ENCODE peak calls at places on chromosomes 11 and 22, in ten cellular contexts. One of them, this sample, is unnamed.

GRCh38 chr22:17964153-17964552 is 60.2 kb downstream of the MICAL3 start:
- DNase-seq in Calu3: no peak
- DNase-seq in H54: no peak
- DNase-seq in AG08395: peak
- DNase-seq in EH: peak
- DNase-seq in GM20000: no peak
- DNase-seq in NCI-H2171: no peak
- DNase-seq in coronary artery: no peak
- DNase-seq in HuH-7.5: no peak
- DNase-seq in globus pallidus: no peak
- DNase-seq in this sample: no peak

GRCh38 chr11:3056296-3057068 is 741 bp downstream of the CARS1 start:
- DNase-seq in GM20000: no peak
- DNase-seq in H54: no peak
- DNase-seq in Calu3: peak
- DNase-seq in globus pallidus: no peak
- DNase-seq in NCI-H2171: no peak
- DNase-seq in HuH-7.5: no peak
- DNase-seq in EH: peak
- DNase-seq in AG08395: no peak
- DNase-seq in coronary artery: no peak
- DNase-seq in this sample: no peak

GRCh38 chr11:126440276-126440675 is 84.8 kb downstream of the ST3GAL4 start:
- DNase-seq in NCI-H2171: no peak
- DNase-seq in Calu3: no peak
- DNase-seq in AG08395: no peak
- DNase-seq in coronary artery: no peak
- DNase-seq in EH: no peak
- DNase-seq in HuH-7.5: no peak
- DNase-seq in globus pallidus: no peak
- DNase-seq in GM20000: no peak
- DNase-seq in H54: no peak
- DNase-seq in this sample: no peak

GRCh38 chr11:69510471-69511357 is 29.3 kb downstream of the LINC01488 start:
- DNase-seq in globus pallidus: no peak
- DNase-seq in Calu3: no peak
- DNase-seq in coronary artery: no peak
- DNase-seq in H54: no peak
- DNase-seq in NCI-H2171: no peak
- DNase-seq in HuH-7.5: no peak
- DNase-seq in EH: peak
- DNase-seq in AG08395: peak
- DNase-seq in GM20000: no peak
- DNase-seq in this sample: no peak

GRCh38 chr11:128522943-128523518 is 64.3 kb downstream of the ETS1 start:
- DNase-seq in EH: no peak
- DNase-seq in globus pallidus: peak
- DNase-seq in coronary artery: no peak
- DNase-seq in AG08395: no peak
- DNase-seq in NCI-H2171: no peak
- DNase-seq in H54: no peak
- DNase-seq in HuH-7.5: no peak
- DNase-seq in GM20000: peak
- DNase-seq in Calu3: no peak
- DNase-seq in this sample: peak

GRCh38 chr22:47352920-47353700 is 590.7 kb downstream of the TBC1D22A start:
- DNase-seq in NCI-H2171: no peak
- DNase-seq in H54: no peak
- DNase-seq in GM20000: no peak
- DNase-seq in AG08395: no peak
- DNase-seq in EH: no peak
- DNase-seq in HuH-7.5: no peak
- DNase-seq in globus pallidus: no peak
- DNase-seq in Calu3: no peak
- DNase-seq in coronary artery: peak
- DNase-seq in this sample: no peak

GRCh38 chr11:95556011-95556341 is 233.6 kb downstream of the FAM76B start:
- DNase-seq in H54: no peak
- DNase-seq in NCI-H2171: no peak
- DNase-seq in globus pallidus: no peak
- DNase-seq in HuH-7.5: no peak
- DNase-seq in AG08395: no peak
- DNase-seq in coronary artery: no peak
- DNase-seq in Calu3: no peak
- DNase-seq in GM20000: no peak
- DNase-seq in EH: no peak
- DNase-seq in this sample: no peak

GRCh38 chr22:38110863-38111852 is 674 bp upstream of the BAIAP2L2 start:
- DNase-seq in GM20000: no peak
- DNase-seq in AG08395: no peak
- DNase-seq in H54: no peak
- DNase-seq in HuH-7.5: peak
- DNase-seq in globus pallidus: no peak
- DNase-seq in EH: no peak
- DNase-seq in NCI-H2171: no peak
- DNase-seq in Calu3: peak
- DNase-seq in coronary artery: no peak
- DNase-seq in this sample: no peak

GRCh38 chr11:120210651-120211521 is at the start of gene OAF:
- DNase-seq in globus pallidus: peak
- DNase-seq in AG08395: peak
- DNase-seq in coronary artery: no peak
- DNase-seq in EH: peak
- DNase-seq in H54: peak
- DNase-seq in GM20000: peak
- DNase-seq in Calu3: peak
- DNase-seq in HuH-7.5: peak
- DNase-seq in NCI-H2171: no peak
- DNase-seq in this sample: no peak

GRCh38 chr11:130726234-130726559 is 190.1 kb downstream of the SNX19 start:
- DNase-seq in globus pallidus: no peak
- DNase-seq in EH: peak
- DNase-seq in coronary artery: no peak
- DNase-seq in NCI-H2171: no peak
- DNase-seq in H54: no peak
- DNase-seq in Calu3: no peak
- DNase-seq in AG08395: peak
- DNase-seq in HuH-7.5: no peak
- DNase-seq in GM20000: no peak
- DNase-seq in this sample: no peak

GRCh38 chr11:9980931-9981330 is 313.1 kb downstream of the SBF2 start:
- DNase-seq in EH: no peak
- DNase-seq in H54: no peak
- DNase-seq in NCI-H2171: no peak
- DNase-seq in coronary artery: no peak
- DNase-seq in HuH-7.5: no peak
- DNase-seq in globus pallidus: no peak
- DNase-seq in Calu3: no peak
- DNase-seq in AG08395: no peak
- DNase-seq in GM20000: no peak
- DNase-seq in this sample: no peak

GRCh38 chr11:66317766-66318575 is 1.1 kb upstream of the CD248 start:
- DNase-seq in coronary artery: no peak
- DNase-seq in EH: peak
- DNase-seq in globus pallidus: no peak
- DNase-seq in GM20000: no peak
- DNase-seq in H54: no peak
- DNase-seq in HuH-7.5: peak
- DNase-seq in NCI-H2171: peak
- DNase-seq in AG08395: peak
- DNase-seq in Calu3: no peak
- DNase-seq in this sample: peak

GRCh38 chr11:43580735-43581369 is 99.7 kb upstream of the HSD17B12 start:
- DNase-seq in globus pallidus: no peak
- DNase-seq in AG08395: peak
- DNase-seq in H54: no peak
- DNase-seq in coronary artery: no peak
- DNase-seq in GM20000: no peak
- DNase-seq in NCI-H2171: no peak
- DNase-seq in EH: peak
- DNase-seq in HuH-7.5: no peak
- DNase-seq in Calu3: no peak
- DNase-seq in this sample: no peak

GRCh38 chr22:36588285-36588684 is 59.3 kb upstream of the EIF3D start:
- DNase-seq in coronary artery: no peak
- DNase-seq in globus pallidus: no peak
- DNase-seq in AG08395: no peak
- DNase-seq in EH: no peak
- DNase-seq in NCI-H2171: no peak
- DNase-seq in Calu3: no peak
- DNase-seq in GM20000: no peak
- DNase-seq in HuH-7.5: no peak
- DNase-seq in H54: no peak
- DNase-seq in this sample: no peak

GRCh38 chr11:73230276-73230875 is 12.3 kb downstream of the P2RY2 start:
- DNase-seq in EH: no peak
- DNase-seq in AG08395: no peak
- DNase-seq in GM20000: no peak
- DNase-seq in globus pallidus: no peak
- DNase-seq in coronary artery: no peak
- DNase-seq in Calu3: no peak
- DNase-seq in HuH-7.5: no peak
- DNase-seq in NCI-H2171: no peak
- DNase-seq in H54: no peak
- DNase-seq in this sample: no peak

GRCh38 chr22:20588092-20588842 is 80.9 kb downstream of the MED15 start:
- DNase-seq in GM20000: no peak
- DNase-seq in globus pallidus: no peak
- DNase-seq in coronary artery: no peak
- DNase-seq in HuH-7.5: no peak
- DNase-seq in EH: no peak
- DNase-seq in H54: no peak
- DNase-seq in Calu3: no peak
- DNase-seq in NCI-H2171: no peak
- DNase-seq in AG08395: no peak
- DNase-seq in this sample: no peak

GRCh38 chr11:58011771-58012170 is 11.9 kb upstream of the OR9Q1 start:
- DNase-seq in EH: no peak
- DNase-seq in GM20000: no peak
- DNase-seq in globus pallidus: no peak
- DNase-seq in AG08395: no peak
- DNase-seq in HuH-7.5: no peak
- DNase-seq in coronary artery: no peak
- DNase-seq in H54: no peak
- DNase-seq in NCI-H2171: no peak
- DNase-seq in Calu3: no peak
- DNase-seq in this sample: no peak

GRCh38 chr22:41407433-41407832 is 25.7 kb downstream of the TEF start:
- DNase-seq in NCI-H2171: no peak
- DNase-seq in coronary artery: no peak
- DNase-seq in HuH-7.5: no peak
- DNase-seq in H54: no peak
- DNase-seq in GM20000: no peak
- DNase-seq in globus pallidus: no peak
- DNase-seq in EH: no peak
- DNase-seq in Calu3: no peak
- DNase-seq in AG08395: no peak
- DNase-seq in this sample: no peak

GRCh38 chr11:73729594-73730206 is 31.2 kb downstream of the RAB6A start:
- DNase-seq in EH: no peak
- DNase-seq in coronary artery: no peak
- DNase-seq in HuH-7.5: peak
- DNase-seq in NCI-H2171: no peak
- DNase-seq in GM20000: no peak
- DNase-seq in Calu3: peak
- DNase-seq in H54: no peak
- DNase-seq in AG08395: no peak
- DNase-seq in globus pallidus: peak
- DNase-seq in this sample: no peak

GRCh38 chr11:10436224-10436623 is 18.8 kb upstream of the AMPD3 start:
- DNase-seq in AG08395: no peak
- DNase-seq in EH: no peak
- DNase-seq in coronary artery: no peak
- DNase-seq in Calu3: no peak
- DNase-seq in HuH-7.5: no peak
- DNase-seq in globus pallidus: no peak
- DNase-seq in H54: no peak
- DNase-seq in NCI-H2171: no peak
- DNase-seq in GM20000: no peak
- DNase-seq in this sample: no peak

GRCh38 chr22:28801845-28802594 is 1.7 kb upstream of the XBP1 start:
- DNase-seq in GM20000: peak
- DNase-seq in globus pallidus: no peak
- DNase-seq in AG08395: no peak
- DNase-seq in Calu3: peak
- DNase-seq in EH: peak
- DNase-seq in HuH-7.5: peak
- DNase-seq in H54: no peak
- DNase-seq in coronary artery: no peak
- DNase-seq in NCI-H2171: no peak
- DNase-seq in this sample: peak

GRCh38 chr11:92762175-92762574 is 207.3 kb upstream of the MTNR1B start:
- DNase-seq in AG08395: no peak
- DNase-seq in NCI-H2171: no peak
- DNase-seq in Calu3: no peak
- DNase-seq in coronary artery: no peak
- DNase-seq in GM20000: no peak
- DNase-seq in EH: no peak
- DNase-seq in globus pallidus: no peak
- DNase-seq in HuH-7.5: no peak
- DNase-seq in H54: no peak
- DNase-seq in this sample: no peak

GRCh38 chr11:95256204-95256819 is 25.3 kb upstream of the SESN3 start:
- DNase-seq in AG08395: no peak
- DNase-seq in H54: no peak
- DNase-seq in coronary artery: no peak
- DNase-seq in GM20000: no peak
- DNase-seq in EH: no peak
- DNase-seq in globus pallidus: peak
- DNase-seq in Calu3: no peak
- DNase-seq in NCI-H2171: no peak
- DNase-seq in HuH-7.5: no peak
- DNase-seq in this sample: no peak

GRCh38 chr11:46272816-46273427 is 4.5 kb upstream of the CREB3L1 start:
- DNase-seq in NCI-H2171: peak
- DNase-seq in globus pallidus: no peak
- DNase-seq in EH: peak
- DNase-seq in coronary artery: peak
- DNase-seq in GM20000: no peak
- DNase-seq in AG08395: peak
- DNase-seq in HuH-7.5: no peak
- DNase-seq in H54: peak
- DNase-seq in Calu3: no peak
- DNase-seq in this sample: no peak

GRCh38 chr11:117807482-117808272 is 10.7 kb upstream of the DSCAML1 start:
- DNase-seq in EH: peak
- DNase-seq in coronary artery: no peak
- DNase-seq in AG08395: peak
- DNase-seq in HuH-7.5: peak
- DNase-seq in GM20000: peak
- DNase-seq in NCI-H2171: no peak
- DNase-seq in H54: peak
- DNase-seq in globus pallidus: peak
- DNase-seq in Calu3: peak
- DNase-seq in this sample: peak

GRCh38 chr11:46127150-46127638 is 5.9 kb upstream of the PHF21A start:
- DNase-seq in globus pallidus: no peak
- DNase-seq in HuH-7.5: peak
- DNase-seq in GM20000: peak
- DNase-seq in coronary artery: no peak
- DNase-seq in NCI-H2171: no peak
- DNase-seq in H54: peak
- DNase-seq in AG08395: peak
- DNase-seq in EH: peak
- DNase-seq in Calu3: peak
- DNase-seq in this sample: peak

GRCh38 chr11:70918242-70918641 is 334.1 kb downstream of the SHANK2 start:
- DNase-seq in GM20000: no peak
- DNase-seq in EH: no peak
- DNase-seq in NCI-H2171: no peak
- DNase-seq in globus pallidus: no peak
- DNase-seq in Calu3: no peak
- DNase-seq in AG08395: no peak
- DNase-seq in H54: no peak
- DNase-seq in coronary artery: no peak
- DNase-seq in HuH-7.5: no peak
- DNase-seq in this sample: no peak

GRCh38 chr11:100883860-100884259 is 196.8 kb downstream of the ARHGAP42 start:
- DNase-seq in globus pallidus: no peak
- DNase-seq in NCI-H2171: no peak
- DNase-seq in EH: peak
- DNase-seq in H54: no peak
- DNase-seq in HuH-7.5: no peak
- DNase-seq in AG08395: no peak
- DNase-seq in GM20000: no peak
- DNase-seq in coronary artery: no peak
- DNase-seq in Calu3: no peak
- DNase-seq in this sample: no peak

This sample was measured in T-helper 2 cell.